ENCODE peak calls at places on chromosomes 3 and 15, in seven cellular contexts. Q is cardiac muscle cell, B is pancreas, L is A549, V is AG04450, O is suprapubic skin, M is astrocyte of the spinal cord. F is an unnamed sample.

GRCh38 chr3:59843816-59844215 is 794.0 kb upstream of the CFAP20DC start:
- DNase-seq in Q (no peak), B (no peak), L (no peak), V (no peak), O (no peak), M (no peak), F (no peak)

GRCh38 chr3:12719984-12720656 is 38.9 kb downstream of the TMEM40 start:
- DNase-seq in Q (peak), B (peak), L (peak), V (peak), O (peak), M (peak), F (peak)

GRCh38 chr15:62035256-62035908 is 24.9 kb downstream of the VPS13C start:
- DNase-seq in Q (peak), B (no peak), L (no peak), V (peak), O (no peak), M (peak), F (no peak)

GRCh38 chr3:194212021-194212868 is 76.3 kb downstream of the HES1 start:
- DNase-seq in Q (no peak), B (no peak), L (no peak), V (no peak), O (no peak), M (no peak), F (no peak)

GRCh38 chr3:59246719-59247401 is 197.0 kb upstream of the CFAP20DC start:
- DNase-seq in Q (no peak), B (no peak), L (no peak), V (no peak), O (no peak), M (no peak), F (no peak)

GRCh38 chr15:94327356-94327936 is 96.1 kb downstream of the MCTP2 start:
- DNase-seq in Q (peak), B (no peak), L (peak), V (peak), O (no peak), M (peak), F (no peak)

GRCh38 chr3:184685646-184686045 is 26.2 kb downstream of the MAGEF1 start:
- DNase-seq in Q (no peak), B (no peak), L (no peak), V (no peak), O (no peak), M (no peak), F (no peak)

GRCh38 chr15:75639191-75639708 is 774 bp downstream of the IMP3 start:
- DNase-seq in Q (peak), B (no peak), L (no peak), V (no peak), O (no peak), M (no peak), F (no peak)

GRCh38 chr3:65230251-65231140 is 542.7 kb upstream of the ADAMTS9 start:
- DNase-seq in Q (no peak), B (no peak), L (no peak), V (no peak), O (no peak), M (peak), F (no peak)

GRCh38 chr3:185424435-185424834 is 61.5 kb downstream of the MAP3K13 start:
- DNase-seq in Q (no peak), B (no peak), L (no peak), V (no peak), O (no peak), M (no peak), F (no peak)

GRCh38 chr3:189386739-189387138 is 215.0 kb downstream of the TPRG1 start:
- DNase-seq in Q (no peak), B (no peak), L (no peak), V (no peak), O (no peak), M (no peak), F (no peak)

GRCh38 chr3:187669675-187670504 is at the start of gene SST:
- DNase-seq in Q (peak), B (peak), L (no peak), V (no peak), O (no peak), M (peak), F (no peak)

GRCh38 chr15:33242165-33242564 is 47.7 kb upstream of the FMN1 start:
- DNase-seq in Q (no peak), B (no peak), L (peak), V (no peak), O (no peak), M (peak), F (no peak)

GRCh38 chr3:22729981-22730380 is 473.1 kb upstream of the UBE2E2 start:
- DNase-seq in Q (peak), B (no peak), L (no peak), V (no peak), O (no peak), M (no peak), F (no peak)

GRCh38 chr3:156795890-156796451 is 30.2 kb upstream of the LEKR1 start:
- DNase-seq in Q (peak), B (no peak), L (no peak), V (no peak), O (no peak), M (peak), F (no peak)

GRCh38 chr3:98655666-98656065 is 62.3 kb upstream of the CPOX start:
- DNase-seq in Q (peak), B (no peak), L (no peak), V (no peak), O (no peak), M (peak), F (no peak)

GRCh38 chr3:143098032-143098764 is 21.4 kb upstream of the CHST2 start:
- DNase-seq in Q (no peak), B (no peak), L (no peak), V (no peak), O (no peak), M (no peak), F (no peak)

GRCh38 chr3:143099213-143099612 is 20.4 kb upstream of the CHST2 start:
- DNase-seq in Q (no peak), B (no peak), L (no peak), V (no peak), O (peak), M (no peak), F (no peak)

GRCh38 chr3:143092191-143092590 is 27.4 kb upstream of the CHST2 start:
- DNase-seq in Q (no peak), B (no peak), L (no peak), V (no peak), O (no peak), M (no peak), F (no peak)

GRCh38 chr3:143099690-143100089 is 19.9 kb upstream of the CHST2 start:
- DNase-seq in Q (no peak), B (no peak), L (no peak), V (no peak), O (no peak), M (no peak), F (no peak)

GRCh38 chr3:143095813-143096212 is 23.8 kb upstream of the CHST2 start:
- DNase-seq in Q (no peak), B (no peak), L (no peak), V (no peak), O (no peak), M (no peak), F (no peak)
- TF ChIP-seq CTCF in Q (no peak), B (no peak), L (no peak), V (no peak), O (no peak), M (no peak), F (no peak)

GRCh38 chr15:99425666-99426301 is 140.0 kb upstream of the MEF2A start:
- DNase-seq in Q (peak), B (no peak), L (no peak), V (no peak), O (peak), M (no peak), F (no peak)
- TF ChIP-seq CTCF in Q (peak), B (no peak), L (no peak), V (no peak), O (no peak), M (no peak), F (no peak)

GRCh38 chr15:70055601-70056051 is 42.1 kb downstream of the TLE3 start:
- DNase-seq in Q (no peak), B (no peak), L (no peak), V (no peak), O (peak), M (no peak), F (no peak)
- TF ChIP-seq CTCF in Q (no peak), B (no peak), L (no peak), V (no peak), O (no peak), M (no peak), F (no peak)

DNA sequence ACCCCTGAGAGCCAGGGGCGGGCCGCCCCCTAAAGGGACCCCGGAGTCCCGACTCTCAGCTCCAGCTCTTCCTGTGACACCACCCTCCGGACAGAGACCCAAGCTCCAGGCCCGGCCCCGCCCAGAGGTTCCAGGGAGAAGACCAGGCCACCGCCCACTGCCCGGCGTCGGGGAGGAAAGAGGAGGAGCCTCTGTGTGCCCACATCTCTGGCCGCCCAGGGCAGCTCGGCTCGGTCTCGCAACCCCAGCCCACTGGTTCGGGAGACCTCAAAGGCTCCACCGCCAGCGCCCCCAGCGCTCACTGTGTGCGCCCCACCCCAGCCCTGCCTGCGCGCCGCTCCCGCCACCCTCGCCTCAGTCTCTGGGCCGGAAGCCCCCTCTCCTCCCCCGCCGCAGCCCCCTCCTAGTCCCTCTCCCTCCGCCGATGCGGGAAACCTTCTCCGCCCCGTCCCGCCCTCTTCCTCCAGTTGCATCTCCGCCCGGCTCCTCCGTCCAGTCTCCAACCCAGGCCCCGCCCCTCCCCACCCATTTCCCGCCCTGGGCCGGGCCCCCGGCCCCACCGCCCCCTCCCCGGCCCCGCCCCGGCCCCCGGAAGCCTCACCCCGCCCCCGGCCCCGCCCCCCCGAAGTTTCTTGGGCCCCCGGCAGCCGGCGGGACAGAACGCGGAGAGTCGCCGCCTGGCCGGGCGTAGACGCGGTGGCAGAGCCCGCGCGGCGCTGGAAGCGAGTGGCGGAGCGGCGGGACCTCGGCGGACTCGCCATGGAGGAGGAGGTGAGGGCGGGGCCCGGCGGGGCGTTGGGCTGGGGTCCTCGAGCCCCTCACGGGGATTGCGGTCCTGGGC is at the start of gene PLEKHO2:
- DNase-seq in Q (peak), B (peak), L (peak), V (peak), O (peak), M (peak), F (peak)
- TF ChIP-seq CTCF in Q (peak), B (no peak), L (no peak), V (no peak), O (peak), M (peak), F (no peak)

GRCh38 chr15:60551781-60552161 is 72.8 kb upstream of the ICE2 start:
- DNase-seq in Q (no peak), B (no peak), L (no peak), V (no peak), O (no peak), M (no peak), F (no peak)
- TF ChIP-seq CTCF in Q (no peak), B (no peak), L (peak), V (no peak), O (no peak), M (no peak), F (no peak)

DNA sequence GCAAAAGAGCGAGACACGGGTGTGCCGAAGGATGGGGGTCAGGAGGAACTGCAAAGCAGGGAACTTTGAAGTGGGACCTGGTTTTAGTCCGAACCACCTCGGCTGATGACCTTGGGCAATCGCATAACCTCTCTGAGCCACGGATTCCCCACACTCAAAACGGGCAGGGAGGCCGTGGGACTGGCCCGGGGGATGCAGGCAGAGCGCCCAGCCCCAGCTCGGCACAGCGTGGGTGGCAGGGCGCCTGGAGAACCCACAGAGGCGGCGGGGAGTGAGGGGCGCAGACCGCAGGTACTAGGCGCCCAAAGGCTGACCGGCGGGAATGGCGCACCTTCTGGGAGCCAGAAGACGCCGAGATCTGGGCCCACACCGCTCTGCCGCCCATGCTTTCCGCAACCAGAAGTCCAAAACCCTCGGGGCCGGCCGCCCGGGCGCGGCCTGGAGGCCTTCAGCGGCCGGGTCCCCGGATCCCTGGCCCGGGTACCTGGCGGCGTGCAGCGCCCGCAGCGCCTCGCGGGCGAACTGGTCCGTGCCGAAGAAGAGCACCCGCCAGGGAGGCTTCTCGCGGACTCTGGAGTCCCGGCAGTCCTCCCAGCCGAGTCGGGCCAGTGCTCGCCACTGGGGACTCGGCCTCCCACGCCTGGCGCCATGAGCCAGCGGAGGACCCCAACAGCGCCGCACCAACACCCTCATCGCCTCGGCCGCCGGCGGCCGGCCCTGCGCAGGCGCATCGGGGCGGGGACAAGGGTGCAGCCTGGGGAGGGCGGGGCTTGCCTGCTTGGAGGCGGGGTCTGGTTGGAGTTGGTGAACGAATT is at the start of gene MTFMT:
- DNase-seq in Q (peak), B (peak), L (peak), V (no peak), O (peak), M (peak), F (peak)
- TF ChIP-seq CTCF in Q (peak), B (no peak), L (peak), V (no peak), O (no peak), M (no peak), F (no peak)

DNA sequence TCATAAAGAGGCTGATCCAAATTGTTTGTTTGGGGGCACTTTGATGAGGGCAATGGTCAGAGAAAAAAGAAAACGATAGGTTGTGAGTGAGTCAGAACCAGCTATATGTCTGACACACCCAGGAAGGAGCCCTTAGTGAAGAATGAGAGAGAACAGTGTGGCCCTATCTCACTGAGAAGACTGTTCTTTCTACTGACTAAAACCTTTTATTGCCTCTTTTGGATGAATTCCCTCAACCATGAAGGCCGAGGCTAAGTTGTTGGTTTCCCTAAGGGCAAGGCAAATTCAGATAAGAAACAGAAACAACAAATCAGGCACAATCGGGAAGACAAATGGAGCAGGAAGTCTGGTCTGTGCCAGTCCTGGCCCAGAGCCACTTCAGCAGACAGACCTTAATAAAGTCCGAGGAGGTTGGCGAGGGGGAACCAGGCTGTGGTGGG is 82.8 kb downstream of the TGFBR2 start:
- DNase-seq in Q (peak), B (peak), L (peak), V (no peak), O (no peak), M (peak), F (no peak)
- TF ChIP-seq CTCF in Q (no peak), B (no peak), L (no peak), V (no peak), O (no peak), M (no peak), F (no peak)

GRCh38 chr3:58209933-58210332 is 839 bp downstream of the DNASE1L3 start:
- DNase-seq in Q (no peak), B (no peak), L (no peak), V (no peak), O (no peak), M (no peak), F (no peak)
- TF ChIP-seq CTCF in Q (no peak), B (no peak), L (no peak), V (no peak), O (no peak), M (no peak), F (no peak)